ENCODE peak calls at places on chromosomes 3 and 15, in eight cellular contexts. R is cardiac muscle cell, U is esophagus muscularis mucosa, S is GM23338, X is fibroblast of pulmonary artery, Y is mammary epithelial cell, O is RWPE2, I is HepG2. P is an unnamed sample.

GRCh38 chr3:120470870-120471269 is 20.1 kb upstream of the FSTL1 start:
- DNase-seq in R (no peak), S (no peak), U (no peak), I (no peak), Y (peak; percentile 15), O (no peak), X (no peak), P (no peak)

GRCh38 chr3:58204713-58205112 is 6.1 kb downstream of the DNASE1L3 start:
- DNase-seq in S (no peak), Y (no peak), X (no peak), O (no peak), U (no peak), I (no peak), R (no peak), P (no peak)

GRCh38 chr15:96428742-96429141 is 98.2 kb downstream of the NR2F2 start:
- DNase-seq in O (peak; percentile 58), X (peak; percentile 92), S (no peak), I (no peak), R (peak; percentile 91), Y (peak; percentile 70), U (no peak), P (no peak)

GRCh38 chr3:61807865-61808276 is 246.5 kb downstream of the PTPRG start:
- DNase-seq in X (peak; percentile 47), O (no peak), Y (no peak), R (peak; percentile 71), S (no peak), U (no peak), I (peak; percentile 39), P (peak; percentile 24)

GRCh38 chr15:31023841-31024240 is 32.4 kb upstream of the MTMR10 start:
- DNase-seq in S (no peak), O (no peak), Y (peak; percentile 83), U (no peak), X (no peak), I (no peak), R (no peak), P (no peak)

GRCh38 chr3:32508731-32509130 is 6.1 kb upstream of the CMTM6 start:
- DNase-seq in U (no peak), O (no peak), R (peak; percentile 57), I (no peak), S (no peak), Y (no peak), X (peak; percentile 66), P (no peak)

GRCh38 chr15:72161351-72162132 is 36.0 kb downstream of the GRAMD2A start:
- DNase-seq in U (no peak), I (no peak), R (no peak), O (no peak), X (no peak), S (no peak), Y (no peak), P (no peak)

GRCh38 chr15:67840747-67841634 is 1.1 kb upstream of the RNU6-1 start:
- DNase-seq in R (peak; percentile 53), Y (no peak), X (peak; percentile 52), I (peak; percentile 50), U (no peak), O (peak; percentile 68), S (no peak), P (peak; percentile 57)

GRCh38 chr3:98808071-98808470 is 44.9 kb downstream of the ST3GAL6 start:
- DNase-seq in X (no peak), S (no peak), O (no peak), U (no peak), I (no peak), Y (no peak), R (no peak), P (no peak)

GRCh38 chr15:52094811-52095584 is 17.6 kb downstream of the BCL2L10 start:
- DNase-seq in R (no peak), U (no peak), O (peak; percentile 63), Y (no peak), S (no peak), X (no peak), I (no peak), P (no peak)

GRCh38 chr3:6262035-6262434 is 598.9 kb upstream of the GRM7 start:
- DNase-seq in S (no peak), Y (no peak), I (no peak), R (no peak), U (no peak), X (no peak), O (no peak), P (no peak)

GRCh38 chr3:23238578-23238977 is 35.5 kb downstream of the UBE2E2 start:
- DNase-seq in O (no peak), X (no peak), R (no peak), S (no peak), U (no peak), I (no peak), Y (no peak), P (no peak)

GRCh38 chr3:24690777-24691176 is 196.1 kb upstream of the THRB start:
- DNase-seq in S (no peak), X (no peak), O (no peak), Y (no peak), R (no peak), U (no peak), I (no peak), P (no peak)

GRCh38 chr3:99783009-99783573 is 34.6 kb upstream of the CMSS1 start:
- DNase-seq in U (no peak), X (peak; percentile 73), I (no peak), O (no peak), S (no peak), R (peak; percentile 89), Y (peak; percentile 77), P (no peak)

GRCh38 chr3:190458040-190458439 is 8.3 kb upstream of the TMEM207 start:
- DNase-seq in X (peak; percentile 18), S (peak; percentile 45), U (no peak), R (peak; percentile 23), Y (peak; percentile 18), I (no peak), O (no peak), P (no peak)
- H3K4me3 ChIP-seq in X (no peak overlapping the region), S (no peak overlapping the region), U (no peak overlapping the region), R (no peak overlapping the region), Y (no peak overlapping the region), I (no peak overlapping the region), O (no peak overlapping the region), P (no peak overlapping the region)

GRCh38 chr3:60756636-60757035 is 494.6 kb downstream of the FHIT start:
- DNase-seq in U (no peak), Y (no peak), O (no peak), S (no peak), X (no peak), I (no peak), R (no peak), P (no peak)
- H3K4me3 ChIP-seq in U (no peak overlapping the region), Y (no peak overlapping the region), O (no peak overlapping the region), S (no peak overlapping the region), X (no peak overlapping the region), I (no peak overlapping the region), R (no peak overlapping the region), P (no peak overlapping the region)

GRCh38 chr15:40069178-40070165 is 30.5 kb upstream of the SRP14 start:
- DNase-seq in O (peak; percentile 90), S (peak; percentile 60), I (peak; percentile 76), X (peak; percentile 68), Y (peak; percentile 39), U (peak; percentile 93), R (peak; percentile 72), P (peak; percentile 93)
- H3K4me3 ChIP-seq in O (no peak overlapping the region), S (no peak overlapping the region), I (peak overlapping the region; percentile 58), X (no peak overlapping the region), Y (no peak overlapping the region), U (peak overlapping the region; percentile 32), R (no peak overlapping the region), P (peak overlapping the region; percentile 23)

GRCh38 chr3:182889948-182890629 is 90.2 kb downstream of the DCUN1D1 start:
- DNase-seq in U (no peak), I (no peak), X (no peak), R (peak; percentile 5), S (no peak), Y (no peak), O (no peak), P (no peak)
- H3K4me3 ChIP-seq in U (no peak overlapping the region), I (no peak overlapping the region), X (no peak overlapping the region), R (no peak overlapping the region), S (no peak overlapping the region), Y (no peak overlapping the region), O (no peak overlapping the region), P (no peak overlapping the region)

DNA sequence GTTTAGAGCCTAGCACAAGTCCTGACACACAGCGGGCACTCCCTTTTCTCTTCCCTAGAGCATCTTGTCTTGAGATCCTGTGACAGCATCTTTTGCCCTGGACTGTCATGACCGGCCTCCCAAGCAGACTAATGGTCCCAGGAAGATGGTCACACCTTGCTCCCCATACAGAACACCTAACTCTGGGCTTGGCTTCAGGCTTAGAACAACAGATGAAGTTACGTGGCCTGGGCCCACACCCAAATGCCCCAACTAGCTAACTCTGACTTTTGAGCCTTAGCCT is 781 bp upstream of the IP6K1 start:
- DNase-seq in X (no peak), O (no peak), R (no peak), Y (peak; percentile 66), U (no peak), I (no peak), S (no peak), P (no peak)
- H3K4me3 ChIP-seq in X (no peak overlapping the region), O (peak overlapping the region; percentile 75), R (no peak overlapping the region), Y (peak overlapping the region; percentile 39), U (peak overlapping the region; percentile 100), I (no peak overlapping the region), S (peak overlapping the region; percentile 49), P (peak overlapping the region; percentile 70)

GRCh38 chr15:58066042-58066867 is 744 bp upstream of the ALDH1A2 start:
- DNase-seq in U (no peak), X (peak; percentile 57), Y (peak; percentile 43), S (peak; percentile 81), R (peak; percentile 71), I (peak; percentile 1), O (peak; percentile 75), P (peak; percentile 83)
- H3K4me3 ChIP-seq in U (peak overlapping the region; percentile 67), X (peak overlapping the region; percentile 52), Y (peak overlapping the region; percentile 53), S (peak overlapping the region; percentile 72), R (peak overlapping the region; percentile 38), I (peak overlapping the region; percentile 43), O (peak overlapping the region; percentile 41), P (peak overlapping the region; percentile 49)

DNA sequence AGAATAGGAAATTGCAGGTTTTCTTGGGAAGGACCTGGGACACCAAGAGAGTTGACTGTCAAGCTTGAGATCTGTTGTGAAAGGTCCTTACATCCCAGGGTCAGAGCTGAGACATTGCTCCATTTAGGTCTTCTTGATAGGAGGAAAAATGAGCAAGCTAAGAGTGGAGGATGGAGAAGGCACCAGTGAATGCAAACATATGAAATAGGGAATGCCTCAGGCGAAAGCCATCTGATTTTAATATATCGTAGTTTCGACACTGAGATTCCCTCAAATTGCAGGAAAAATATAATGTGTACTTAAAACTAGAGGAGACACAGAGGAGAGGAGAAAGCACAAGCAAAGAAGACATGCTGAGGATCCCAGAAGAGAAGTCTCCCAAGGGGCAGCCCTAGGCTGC is 85.5 kb downstream of the TM4SF4 start:
- DNase-seq in U (no peak), X (no peak), S (no peak), I (no peak), R (no peak), Y (no peak), O (no peak), P (no peak)
- H3K4me3 ChIP-seq in U (no peak overlapping the region), X (no peak overlapping the region), S (no peak overlapping the region), I (no peak overlapping the region), R (no peak overlapping the region), Y (no peak overlapping the region), O (no peak overlapping the region), P (no peak overlapping the region)

GRCh38 chr15:85691350-85692240 is 103.1 kb downstream of the KLHL25 start:
- DNase-seq in U (no peak), O (no peak), X (no peak), Y (no peak), I (no peak), S (no peak), R (no peak), P (no peak)
- H3K4me3 ChIP-seq in U (no peak overlapping the region), O (no peak overlapping the region), X (no peak overlapping the region), Y (no peak overlapping the region), I (no peak overlapping the region), S (no peak overlapping the region), R (no peak overlapping the region), P (no peak overlapping the region)

GRCh38 chr3:71245052-71245488 is 338.5 kb downstream of the FOXP1 start:
- DNase-seq in S (peak; percentile 36), O (no peak), I (peak; percentile 82), X (peak; percentile 90), Y (no peak), R (peak; percentile 88), U (no peak), P (no peak)
- H3K4me3 ChIP-seq in S (peak overlapping the region; percentile 28), O (no peak overlapping the region), I (peak overlapping the region; percentile 37), X (peak overlapping the region; percentile 52), Y (no peak overlapping the region), R (peak overlapping the region; percentile 49), U (peak overlapping the region; percentile 61), P (no peak overlapping the region)